ENCODE peak calls at places on chromosomes 1 and 21, in four cellular contexts. I is GM12865, Y is astrocyte of the cerebellum, M is choroid plexus epithelial cell. G is an unnamed sample.

GRCh38 chr1:2585318-2586092 is 1.1 kb upstream of the PRXL2B start:
- DNase-seq in I (peak), Y (no peak), M (peak), G (peak)

GRCh38 chr1:106921186-106921585 is 135.3 kb upstream of the PRMT6 start:
- DNase-seq in I (no peak), Y (peak), M (peak), G (peak)

GRCh38 chr1:199336745-199337640 is 690.5 kb upstream of the NR5A2 start:
- DNase-seq in I (peak), M (no peak), Y (no peak), G (no peak)

GRCh38 chr1:65758128-65758527 is 34.6 kb upstream of the PDE4B start:
- DNase-seq in M (no peak), I (no peak), Y (no peak), G (no peak)

GRCh38 chr1:23718482-23718881 is 24.8 kb upstream of the ELOA start:
- DNase-seq in I (peak), M (peak), Y (no peak), G (peak)

GRCh38 chr1:29282924-29283803 is 46.8 kb downstream of the PTPRU start:
- DNase-seq in Y (no peak), M (peak), I (peak), G (peak)

GRCh38 chr1:28266920-28267322 is 7.6 kb downstream of the SESN2 start:
- DNase-seq in Y (no peak), I (no peak), M (no peak), G (no peak)

GRCh38 chr1:219548386-219548785 is 64.5 kb downstream of the ZC3H11B start:
- DNase-seq in I (no peak), M (no peak), Y (no peak), G (no peak)

GRCh38 chr1:241482761-241483250 is 36.7 kb downstream of the FH start:
- DNase-seq in M (peak), I (no peak), Y (no peak), G (peak)

GRCh38 chr1:93617670-93618488 is 63.8 kb downstream of the BCAR3 start:
- DNase-seq in Y (no peak), I (no peak), M (no peak), G (no peak)

GRCh38 chr1:233433436-233434213 is 106.1 kb downstream of the MAP3K21 start:
- DNase-seq in Y (no peak), M (no peak), I (no peak), G (no peak)

GRCh38 chr1:95407864-95408291 is 173.9 kb downstream of the RWDD3 start:
- DNase-seq in I (no peak), Y (no peak), M (no peak), G (no peak)

GRCh38 chr1:53482441-53483153 is 23.4 kb downstream of the DMRTB1 start:
- DNase-seq in Y (no peak), M (no peak), I (no peak), G (no peak)

GRCh38 chr1:44326821-44327465 is 28.1 kb downstream of the ERI3 start:
- DNase-seq in Y (no peak), I (no peak), M (no peak), G (no peak)

GRCh38 chr1:79110749-79111148 is 104.2 kb upstream of the ADGRL4 start:
- DNase-seq in I (no peak), Y (no peak), M (no peak), G (no peak)

GRCh38 chr1:76109404-76109803 is 34.9 kb downstream of the ST6GALNAC3 start:
- DNase-seq in M (no peak), Y (no peak), I (no peak), G (no peak)

GRCh38 chr1:234862944-234863515 is 253.1 kb upstream of the IRF2BP2 start:
- DNase-seq in I (no peak), Y (no peak), M (peak), G (peak)

GRCh38 chr1:241639653-241640148 is 468 bp downstream of the CHML start:
- DNase-seq in Y (no peak), M (peak), I (peak), G (peak)

GRCh38 chr1:228454238-228454637 is 32.9 kb upstream of the RNF187 start:
- DNase-seq in M (no peak), I (no peak), Y (no peak), G (no peak)

GRCh38 chr1:3883194-3883920 is 16.7 kb downstream of the C1orf174 start:
- DNase-seq in I (no peak), Y (no peak), M (no peak), G (no peak)

GRCh38 chr1:173388352-173388751 is 88.8 kb upstream of the PRDX6 start:
- DNase-seq in I (no peak), Y (no peak), M (no peak), G (no peak)

GRCh38 chr1:156482276-156482675 is 18.3 kb downstream of the MEF2D start:
- DNase-seq in I (no peak), M (no peak), Y (no peak), G (no peak)

GRCh38 chr1:29354511-29355098 is 118.3 kb downstream of the PTPRU start:
- DNase-seq in Y (no peak), M (no peak), I (no peak), G (no peak)

GRCh38 chr1:200033511-200034261 is 6.2 kb downstream of the NR5A2 start:
- DNase-seq in Y (no peak), M (no peak), I (no peak), G (no peak)

GRCh38 chr21:35136586-35137254 is 87.6 kb upstream of the RUNX1 start:
- DNase-seq in I (no peak), Y (no peak), M (peak), G (peak)

GRCh38 chr1:196527941-196528340 is 80.3 kb downstream of the KCNT2 start:
- DNase-seq in I (no peak), M (peak), Y (no peak), G (no peak)

GRCh38 chr1:202291961-202292712 is 49.6 kb downstream of the UBE2T start:
- DNase-seq in I (no peak), Y (peak), M (peak), G (peak)